ENCODE peak calls at places on chromosomes 16 and 17, in four cellular contexts. V, R, M and I are unnamed samples.

GRCh38 chr16:31052131-31052530 is 18.8 kb downstream of the STX4 start:
- DNase-seq in V (no peak), M (peak), R (no peak), I (no peak)

GRCh38 chr16:1944612-1945199 is 1.7 kb upstream of the MSRB1 start:
- DNase-seq in V (no peak), R (no peak), M (no peak), I (no peak)

GRCh38 chr16:2671741-2672140 is 10.6 kb upstream of the KCTD5 start:
- DNase-seq in M (no peak), R (no peak), V (no peak), I (no peak)

GRCh38 chr16:55832788-55833583 is at the start of gene CES1:
- DNase-seq in M (no peak), R (no peak), V (peak), I (no peak)

GRCh38 chr16:89922884-89923639 is at the start of gene TUBB3:
- DNase-seq in M (peak), R (no peak), V (peak), I (no peak)

GRCh38 chr17:73901661-73902415 is 257.6 kb upstream of the SDK2 start:
- DNase-seq in M (no peak), R (no peak), V (peak), I (no peak)

GRCh38 chr16:67154578-67155304 is 3.9 kb upstream of the B3GNT9 start:
- DNase-seq in M (no peak), R (no peak), V (no peak), I (no peak)

GRCh38 chr16:8712589-8713361 is 38.4 kb downstream of the ABAT start:
- DNase-seq in M (no peak), V (no peak), R (no peak), I (no peak)

GRCh38 chr16:87528690-87529579 is 36.1 kb upstream of the ZCCHC14 start:
- DNase-seq in R (no peak), M (no peak), V (no peak), I (no peak)

GRCh38 chr16:22977294-22977697 is 163.3 kb downstream of the HS3ST2 start:
- DNase-seq in M (no peak), R (no peak), V (no peak), I (no peak)

GRCh38 chr17:14886200-14886739 is 378.9 kb downstream of the PMP22 start:
- DNase-seq in M (peak), R (no peak), V (no peak), I (no peak)

GRCh38 chr16:15855704-15856003 is 1.2 kb downstream of the MYH11 start:
- DNase-seq in M (no peak), V (no peak), R (no peak), I (no peak)

GRCh38 chr17:57629470-57629869 is 115.6 kb downstream of the CCDC182 start:
- DNase-seq in R (no peak), V (no peak), M (no peak), I (no peak)

GRCh38 chr16:53369921-53370320 is 64.3 kb upstream of the RBL2 start:
- DNase-seq in R (no peak), M (no peak), V (no peak), I (no peak)

GRCh38 chr16:727291-727977 is 528 bp downstream of the HAGHL start:
- DNase-seq in V (no peak), R (no peak), M (no peak), I (no peak)

GRCh38 chr17:80036715-80037477 is 454 bp downstream of the CCDC40 start:
- DNase-seq in R (no peak), M (peak), V (no peak), I (peak)

GRCh38 chr17:51597340-51597739 is 337.0 kb downstream of the UTP18 start:
- DNase-seq in R (no peak), V (no peak), M (no peak), I (no peak)
- H3K4me3 ChIP-seq in R (no peak), V (no peak), M (no peak), I (no peak)

GRCh38 chr17:17692353-17693252 is 11.3 kb downstream of the RAI1 start:
- DNase-seq in R (no peak), V (no peak), M (no peak), I (no peak)
- H3K4me3 ChIP-seq in R (no peak), V (no peak), M (no peak), I (no peak)

GRCh38 chr17:3660311-3660891 is 8.0 kb downstream of the TAX1BP3 start:
- DNase-seq in V (peak), R (no peak), M (no peak), I (no peak)
- H3K4me3 ChIP-seq in V (no peak), R (no peak), M (no peak), I (no peak)

GRCh38 chr17:48618366-48618896 is 3.3 kb upstream of the HOXB8 start:
- DNase-seq in M (peak), R (peak), V (peak), I (peak)
- H3K4me3 ChIP-seq in M (peak), R (no peak), V (no peak), I (no peak)

GRCh38 chr16:24689128-24689527 is 40.3 kb upstream of the TNRC6A start:
- DNase-seq in R (no peak), M (peak), V (no peak), I (no peak)

GRCh38 chr16:24685539-24686432 is 43.7 kb upstream of the TNRC6A start:
- DNase-seq in R (no peak), V (peak), M (peak), I (no peak)

GRCh38 chr16:24686678-24687077 is 42.8 kb upstream of the TNRC6A start:
- DNase-seq in R (no peak), V (no peak), M (no peak), I (no peak)

GRCh38 chr16:24683847-24684493 is 45.5 kb upstream of the TNRC6A start:
- DNase-seq in V (no peak), R (no peak), M (no peak), I (no peak)

GRCh38 chr16:24688359-24688758 is 41.1 kb upstream of the TNRC6A start:
- DNase-seq in R (no peak), M (no peak), V (no peak), I (no peak)
- H3K4me3 ChIP-seq in R (no peak), M (no peak), V (no peak), I (no peak)

DNA sequence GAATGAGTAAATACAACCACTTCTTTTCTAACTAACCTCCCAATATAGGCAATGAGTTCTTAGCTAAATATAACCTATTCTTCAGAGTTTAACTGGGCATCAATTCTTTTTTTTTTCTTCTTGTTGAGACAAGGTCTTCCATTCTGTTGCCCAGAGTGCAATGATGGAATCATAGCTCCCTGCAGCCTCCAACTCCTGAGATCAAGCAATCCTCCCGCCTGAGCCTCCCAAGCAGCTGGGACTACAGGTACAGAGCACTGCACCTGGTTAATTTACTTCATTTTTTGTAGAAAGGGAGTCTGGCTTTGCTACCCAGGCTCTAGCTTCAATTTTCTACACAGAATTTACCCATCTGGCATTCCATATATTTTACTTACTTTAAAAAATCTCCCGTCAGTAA is 1.1 kb downstream of the METTL16 start:
- DNase-seq in R (no peak), V (no peak), M (no peak), I (no peak)
- H3K4me3 ChIP-seq in R (peak), V (peak), M (peak), I (peak)

GRCh38 chr16:12411521-12411920 is 392.2 kb downstream of the CPPED1 start:
- DNase-seq in M (no peak), R (no peak), V (no peak), I (no peak)
- H3K4me3 ChIP-seq in M (no peak), R (no peak), V (no peak), I (no peak)

GRCh38 chr17:50953831-50954601 is 87.9 kb upstream of the TOB1 start:
- DNase-seq in R (no peak), V (peak), M (peak), I (no peak)
- H3K4me3 ChIP-seq in R (no peak), V (no peak), M (no peak), I (no peak)

GRCh38 chr17:49497147-49498036 is 2.3 kb downstream of the NGFR start:
- DNase-seq in R (peak), V (peak), M (peak), I (peak)
- H3K4me3 ChIP-seq in R (no peak), V (peak), M (no peak), I (peak)

GRCh38 chr16:75760018-75760519 is 33.8 kb upstream of the CPHXL start:
- DNase-seq in V (no peak), M (no peak), R (no peak), I (no peak)
- H3K4me3 ChIP-seq in V (no peak), M (no peak), R (no peak), I (no peak)